ENCODE peak calls at places on chromosomes 6 and 20, in five cellular contexts. One of them, this sample, is unnamed.

GRCh38 chr6:168232989-168233874 is 86.3 kb downstream of the DACT2 start:
- DNase-seq in endothelial cell: no peak
- DNase-seq in NCI-H1436: no peak
- DNase-seq in NCI-H2029: no peak
- DNase-seq in brain pericyte: no peak
- DNase-seq in this sample: no peak

GRCh38 chr20:21048841-21049273 is 57.3 kb downstream of the LINC00237 start:
- DNase-seq in endothelial cell: peak
- DNase-seq in NCI-H1436: no peak
- DNase-seq in NCI-H2029: peak
- DNase-seq in brain pericyte: no peak
- DNase-seq in this sample: no peak

GRCh38 chr6:33160728-33161323 is 31.4 kb downstream of the COL11A2 start:
- DNase-seq in endothelial cell: no peak
- DNase-seq in NCI-H1436: no peak
- DNase-seq in NCI-H2029: no peak
- DNase-seq in brain pericyte: no peak
- DNase-seq in this sample: peak

GRCh38 chr6:11656486-11656885 is 118.9 kb downstream of the TMEM170B start:
- DNase-seq in endothelial cell: no peak
- DNase-seq in NCI-H1436: no peak
- DNase-seq in NCI-H2029: no peak
- DNase-seq in brain pericyte: no peak
- DNase-seq in this sample: no peak

GRCh38 chr20:3667434-3668037 is 4.3 kb upstream of the GFRA4 start:
- DNase-seq in endothelial cell: no peak
- DNase-seq in NCI-H1436: no peak
- DNase-seq in NCI-H2029: no peak
- DNase-seq in brain pericyte: no peak
- DNase-seq in this sample: no peak

GRCh38 chr20:44643596-44644383 is 7.7 kb downstream of the ADA start:
- DNase-seq in endothelial cell: peak
- DNase-seq in NCI-H1436: no peak
- DNase-seq in NCI-H2029: peak
- DNase-seq in brain pericyte: peak
- DNase-seq in this sample: peak

GRCh38 chr6:124203812-124204167 is 400.1 kb downstream of the NKAIN2 start:
- DNase-seq in endothelial cell: no peak
- DNase-seq in NCI-H1436: no peak
- DNase-seq in NCI-H2029: no peak
- DNase-seq in brain pericyte: no peak
- DNase-seq in this sample: no peak

GRCh38 chr20:43725666-43726065 is 1.1 kb downstream of the GTSF1L start:
- DNase-seq in endothelial cell: no peak
- DNase-seq in NCI-H1436: no peak
- DNase-seq in NCI-H2029: no peak
- DNase-seq in brain pericyte: no peak
- DNase-seq in this sample: no peak

GRCh38 chr6:117143647-117144046 is 121.7 kb upstream of the VGLL2 start:
- DNase-seq in endothelial cell: no peak
- DNase-seq in NCI-H1436: no peak
- DNase-seq in NCI-H2029: no peak
- DNase-seq in brain pericyte: no peak
- DNase-seq in this sample: no peak

GRCh38 chr6:99458319-99458718 is 33.2 kb upstream of the PNISR start:
- DNase-seq in endothelial cell: peak
- DNase-seq in NCI-H1436: no peak
- DNase-seq in NCI-H2029: no peak
- DNase-seq in brain pericyte: no peak
- DNase-seq in this sample: peak

GRCh38 chr20:53369871-53370270 is 223.8 kb downstream of the ZNF217 start:
- DNase-seq in endothelial cell: no peak
- DNase-seq in NCI-H1436: no peak
- DNase-seq in NCI-H2029: no peak
- DNase-seq in brain pericyte: no peak
- DNase-seq in this sample: no peak